ENCODE peak calls at places on chromosomes 1 and 21, in five cellular contexts. O is CD4-positive, CD25-positive, alpha-beta regulatory T cell; J is aorta; M is right cardiac atrium; E is transverse colon. S is an unnamed sample.

GRCh38 chr1:1627261-1627841 is 4.6 kb upstream of the MMP23B start:
- DNase-seq in M (peak; percentile 17), O (no peak), J (no peak), E (peak; percentile 88), S (peak; percentile 64)

GRCh38 chr1:185991266-185991665 is 257.1 kb downstream of the HMCN1 start:
- DNase-seq in O (no peak), M (no peak), E (no peak), J (no peak), S (no peak)

GRCh38 chr1:203165800-203166161 is 9.8 kb downstream of the MYBPH start:
- DNase-seq in E (no peak), J (peak; percentile 5), O (no peak), M (no peak), S (no peak)

GRCh38 chr1:89610457-89610991 is 22.4 kb upstream of the LRRC8C start:
- DNase-seq in E (no peak), J (no peak), O (peak; percentile 40), M (no peak), S (no peak)

GRCh38 chr1:109805486-109806180 is 41.9 kb upstream of the EPS8L3 start:
- DNase-seq in O (no peak), M (no peak), J (no peak), E (peak; percentile 6), S (no peak)

GRCh38 chr1:200005160-200005559 is 22.4 kb upstream of the NR5A2 start:
- DNase-seq in O (no peak), J (no peak), M (no peak), E (no peak), S (no peak)

GRCh38 chr1:65179148-65179547 is 31.1 kb downstream of the AK4 start:
- DNase-seq in E (no peak), J (no peak), O (no peak), M (no peak), S (no peak)

GRCh38 chr1:56302878-56303277 is 276.5 kb downstream of the PLPP3 start:
- DNase-seq in E (no peak), M (no peak), O (no peak), J (no peak), S (no peak)

GRCh38 chr1:2127181-2128145 is 67.1 kb downstream of the FAAP20 start:
- DNase-seq in O (no peak), M (peak; percentile 30), J (peak; percentile 53), E (no peak), S (no peak)

GRCh38 chr1:244422174-244422573 is 29.5 kb downstream of the ADSS2 start:
- DNase-seq in O (no peak), E (no peak), J (no peak), M (no peak), S (no peak)

GRCh38 chr1:46546210-46546609 is 5.2 kb downstream of the KNCN start:
- DNase-seq in J (no peak), M (no peak), E (no peak), O (no peak), S (no peak)

GRCh38 chr1:115251340-115251748 is 86.7 kb downstream of the NGF start:
- DNase-seq in O (no peak), M (no peak), J (no peak), E (no peak), S (no peak)

GRCh38 chr1:91830242-91831131 is 55.5 kb downstream of the TGFBR3 start:
- DNase-seq in J (peak; percentile 75), O (no peak), E (peak; percentile 67), M (peak; percentile 75), S (peak; percentile 52)

GRCh38 chr1:244224487-244225430 is 173.7 kb downstream of the ZBTB18 start:
- DNase-seq in E (peak; percentile 20), J (peak; percentile 80), O (no peak), M (peak; percentile 64), S (no peak)

DNA sequence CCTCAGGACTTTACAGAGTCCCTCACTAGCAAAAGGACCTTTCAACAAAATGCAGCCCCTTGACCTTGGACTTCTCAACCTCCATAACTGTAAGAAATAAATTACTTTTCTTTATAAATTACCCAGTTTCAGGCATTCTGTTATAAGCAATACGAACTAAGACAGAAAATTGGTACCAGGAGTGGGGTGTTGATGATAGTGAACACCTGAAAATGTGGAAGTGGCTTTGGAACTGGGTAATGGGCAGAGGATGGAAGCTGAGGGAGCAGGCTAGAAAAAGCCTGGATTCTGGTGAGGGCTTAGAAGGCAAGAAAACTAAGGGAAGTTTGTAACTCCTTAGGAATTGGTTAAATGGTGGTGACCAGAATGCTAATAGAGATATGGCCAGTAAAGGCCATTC is 46.8 kb downstream of the DSCAM start:
- DNase-seq in O (no peak), E (no peak), M (no peak), J (no peak), S (no peak)
- H3K9me3 ChIP-seq in O (peaks cover 33% of the 10 kb centered on the region), E (peaks cover 16% of the 10 kb centered on the region), M (peaks cover 3% of the 10 kb centered on the region), J (peaks cover 9% of the 10 kb centered on the region), S (peaks cover 23% of the 10 kb centered on the region)

GRCh38 chr1:173467426-173467825 is 9.7 kb upstream of the PRDX6 start:
- DNase-seq in M (no peak), E (no peak), O (no peak), J (no peak), S (no peak)

GRCh38 chr1:173473599-173474011 is 3.5 kb upstream of the PRDX6 start:
- DNase-seq in M (no peak), E (no peak), J (no peak), O (no peak), S (no peak)

GRCh38 chr1:173469656-173470055 is 7.5 kb upstream of the PRDX6 start:
- DNase-seq in E (peak; percentile 29), O (no peak), J (no peak), M (no peak), S (no peak)

GRCh38 chr1:173474097-173474779 is 2.9 kb upstream of the PRDX6 start:
- DNase-seq in O (no peak), E (peak; percentile 13), M (peak; percentile 9), J (no peak), S (no peak)

DNA sequence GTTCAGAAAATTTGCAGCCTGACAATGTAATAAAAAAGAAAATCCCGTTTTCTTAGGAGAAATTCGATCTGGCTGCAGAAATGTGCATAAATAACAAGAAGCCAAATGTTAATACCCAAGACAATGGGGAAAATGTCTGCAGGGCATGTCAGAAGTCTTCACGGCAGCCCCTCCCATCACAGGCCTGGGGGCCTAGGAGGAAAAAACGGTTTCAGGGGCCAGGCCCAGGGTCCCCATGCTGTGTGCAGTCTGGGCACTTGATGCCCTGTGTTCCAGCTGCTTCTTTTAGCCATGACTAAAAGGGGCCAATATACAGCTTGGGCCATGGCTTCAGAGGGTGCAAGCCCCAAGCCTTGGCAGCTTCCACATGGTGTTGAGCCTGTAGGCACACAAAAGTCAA is 6.5 kb upstream of the PRDX6 start:
- DNase-seq in J (no peak), O (no peak), M (no peak), E (no peak), S (no peak)
- H3K9me3 ChIP-seq in J (no peaks in the 10 kb centered on the region), O (peaks cover 11% of the 10 kb centered on the region), M (no peaks in the 10 kb centered on the region), E (peaks cover 13% of the 10 kb centered on the region), S (peaks cover 7% of the 10 kb centered on the region)

GRCh38 chr21:45267390-45267760 is 20.3 kb downstream of the POFUT2 start:
- DNase-seq in J (no peak), E (no peak), M (peak; percentile 4), O (no peak), S (peak; percentile 15)

GRCh38 chr21:45265721-45266517 is 21.8 kb downstream of the POFUT2 start:
- DNase-seq in O (no peak), E (no peak), J (no peak), M (peak; percentile 10), S (peak; percentile 59)

GRCh38 chr21:45266518-45267389 is 20.9 kb downstream of the POFUT2 start:
- DNase-seq in O (no peak), J (no peak), E (no peak), M (peak; percentile 4), S (peak; percentile 49)

GRCh38 chr21:45270306-45270821 is 17.3 kb downstream of the POFUT2 start:
- DNase-seq in O (no peak), M (peak; percentile 8), E (peak; percentile 3), J (no peak), S (peak; percentile 56)

DNA sequence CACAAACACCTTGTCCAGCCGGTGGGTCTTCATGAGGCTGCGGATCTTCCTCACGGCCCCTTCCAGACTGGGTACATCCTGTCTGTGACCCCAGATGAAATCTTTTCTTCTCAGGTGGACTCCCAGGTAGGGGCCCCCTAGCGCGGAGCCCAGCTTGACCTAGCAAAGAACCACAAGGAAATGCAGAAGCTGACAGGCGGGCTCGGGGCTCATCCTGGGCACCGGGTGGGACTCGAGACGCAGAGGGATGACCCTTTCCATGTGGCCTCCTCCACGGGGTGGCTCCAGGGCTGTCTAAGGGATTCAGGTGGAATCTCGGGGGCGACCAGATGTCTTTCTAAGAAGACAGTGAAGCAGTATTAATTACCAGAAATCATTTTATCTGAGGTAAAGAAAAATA is 17.8 kb downstream of the POFUT2 start:
- DNase-seq in M (peak; percentile 6), O (no peak), E (peak; percentile 5), J (no peak), S (peak; percentile 61)
- H3K9me3 ChIP-seq in M (no peaks in the 10 kb centered on the region), O (peaks cover 22% of the 10 kb centered on the region), E (peaks cover 7% of the 10 kb centered on the region), J (no peaks in the 10 kb centered on the region), S (no peaks in the 10 kb centered on the region)

DNA sequence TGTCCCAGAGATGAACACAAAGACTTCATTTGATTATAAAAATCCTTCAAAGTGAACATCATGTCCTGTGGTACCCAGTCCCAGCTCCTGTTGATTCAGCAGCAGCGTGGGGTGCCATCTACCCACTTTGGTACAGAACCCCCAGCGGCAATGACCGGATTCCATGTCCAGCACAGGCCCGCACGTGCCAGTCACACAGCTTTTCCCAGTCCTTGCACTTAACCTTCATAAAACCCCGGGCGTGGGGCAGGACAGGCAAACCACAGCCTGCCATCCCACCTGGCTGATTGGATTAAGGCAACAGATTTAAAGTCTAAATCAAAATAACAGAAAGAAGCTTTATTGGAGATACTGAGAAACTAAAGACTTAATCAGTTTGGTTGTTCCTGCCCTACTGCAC is 15.5 kb downstream of the CEP104 start:
- DNase-seq in O (no peak), M (no peak), E (no peak), J (peak; percentile 32), S (no peak)
- H3K9me3 ChIP-seq in O (peaks cover 5% of the 10 kb centered on the region), M (peaks cover 2% of the 10 kb centered on the region), E (no peaks in the 10 kb centered on the region), J (peaks cover 2% of the 10 kb centered on the region), S (no peaks in the 10 kb centered on the region)

GRCh38 chr1:48442864-48443619 is 29.0 kb downstream of the SPATA6 start:
- DNase-seq in O (no peak), E (peak; percentile 30), J (no peak), M (no peak), S (no peak)
- H3K9me3 ChIP-seq in O (no peaks in the 10 kb centered on the region), E (peaks cover 5% of the 10 kb centered on the region), J (no peaks in the 10 kb centered on the region), M (no peaks in the 10 kb centered on the region), S (no peaks in the 10 kb centered on the region)

DNA sequence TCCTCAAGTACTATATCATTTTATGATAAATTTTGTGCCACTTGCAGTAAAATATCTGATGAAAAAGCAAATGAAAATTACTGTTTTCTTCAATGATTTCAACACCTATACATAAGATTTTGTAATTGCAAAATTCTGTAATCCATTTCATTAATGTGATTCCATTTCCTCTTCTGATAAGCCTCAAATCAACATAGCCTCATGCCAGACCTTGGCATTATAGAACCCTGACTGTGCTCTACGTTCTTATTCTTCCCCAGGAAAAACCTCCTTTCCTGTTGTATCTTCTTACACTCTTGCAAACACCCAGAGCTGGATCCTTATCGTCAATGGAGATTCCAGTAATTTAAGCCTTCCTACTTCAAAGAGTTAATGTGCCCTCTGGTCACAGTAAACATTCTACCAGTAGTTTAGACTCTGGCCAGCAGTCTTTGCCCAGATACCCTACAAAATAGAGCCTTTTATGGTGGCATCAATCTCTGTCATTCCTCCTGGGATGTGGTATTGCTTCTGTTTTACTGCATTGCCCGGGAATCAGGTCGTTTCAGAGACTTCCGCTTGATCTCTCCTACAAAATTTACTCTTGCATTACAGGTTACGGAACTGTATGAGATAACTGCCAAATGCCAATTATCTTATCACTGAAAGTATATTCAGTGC is 48.5 kb upstream of the CHRM3 start:
- DNase-seq in M (no peak), E (peak; percentile 40), O (no peak), J (no peak), S (no peak)
- H3K9me3 ChIP-seq in M (no peaks in the 10 kb centered on the region), E (no peaks in the 10 kb centered on the region), O (no peaks in the 10 kb centered on the region), J (no peaks in the 10 kb centered on the region), S (no peaks in the 10 kb centered on the region)

S was measured in tibial artery.